ENCODE peak calls at places on chromosome 2, in nine cellular contexts. M, P, Q, B, T, R, X, N and D are unnamed samples.

GRCh38 chr2:69601179-69601612 is 42.3 kb downstream of the AAK1 start:
- DNase-seq in R (no peak), X (peak), P (no peak), B (peak), N (no peak), T (no peak), M (peak), Q (peak), D (peak)

GRCh38 chr2:18959952-18960717 is 370.8 kb upstream of the NT5C1B start:
- DNase-seq in R (no peak), N (no peak), M (peak), T (no peak), P (no peak), X (no peak), Q (peak), B (peak), D (peak)

GRCh38 chr2:11647834-11648600 is 22.0 kb downstream of the NTSR2 start:
- DNase-seq in B (peak), R (no peak), T (no peak), X (no peak), P (no peak), N (no peak), Q (no peak), M (peak), D (peak)

GRCh38 chr2:9808334-9809063 is 34.8 kb upstream of the TAF1B start:
- DNase-seq in N (no peak), R (no peak), X (no peak), Q (no peak), B (no peak), M (no peak), T (no peak), P (no peak), D (no peak)

GRCh38 chr2:54750040-54750439 is 26.6 kb downstream of the EML6 start:
- DNase-seq in M (peak), T (no peak), Q (no peak), P (no peak), R (no peak), X (no peak), N (no peak), B (peak), D (peak)

GRCh38 chr2:230054079-230054478 is 14.6 kb downstream of the SLC16A14 start:
- DNase-seq in Q (no peak), M (peak), T (no peak), P (no peak), B (peak), X (no peak), N (no peak), R (no peak), D (peak)

GRCh38 chr2:121093735-121094520 is 191.1 kb downstream of the TFCP2L1 start:
- DNase-seq in T (no peak), X (no peak), M (peak), Q (no peak), P (no peak), R (no peak), N (no peak), B (peak), D (peak)

GRCh38 chr2:57278451-57278850 is 768.2 kb upstream of the VRK2 start:
- DNase-seq in M (no peak), P (no peak), T (no peak), X (no peak), B (no peak), N (no peak), Q (no peak), R (no peak), D (no peak)

GRCh38 chr2:103005386-103005785 is 243.6 kb downstream of the TMEM182 start:
- DNase-seq in T (no peak), R (no peak), X (no peak), Q (no peak), M (no peak), B (no peak), P (no peak), N (no peak), D (no peak)

GRCh38 chr2:65402780-65403528 is 29.4 kb downstream of the SPRED2 start:
- DNase-seq in B (peak), T (no peak), P (no peak), Q (no peak), M (peak), X (no peak), N (no peak), R (no peak), D (peak)

GRCh38 chr2:10900216-10901109 is 11.3 kb upstream of the KCNF1 start:
- DNase-seq in N (no peak), R (no peak), T (no peak), Q (peak), B (no peak), X (no peak), P (no peak), M (peak), D (no peak)

DNA sequence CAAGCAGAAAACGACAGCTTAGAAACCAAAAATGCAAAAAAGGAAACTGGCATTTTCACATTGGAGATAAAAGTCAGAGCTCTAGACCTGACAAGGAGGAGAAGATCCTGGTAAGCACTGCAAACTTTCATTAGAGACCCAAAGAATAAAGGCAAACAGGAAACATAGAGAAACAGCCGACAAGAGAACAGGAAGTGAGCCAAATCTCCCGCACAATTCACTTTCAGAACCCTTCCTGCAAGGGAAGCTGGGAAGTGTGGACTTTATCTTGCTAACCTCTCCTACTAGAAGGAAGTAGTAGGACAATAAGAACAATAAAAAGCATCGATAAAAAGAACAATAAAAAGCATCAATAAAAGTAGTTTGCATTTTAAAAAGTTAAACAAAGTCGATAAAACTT is 417.8 kb upstream of the SPHKAP start:
- DNase-seq in R (no peak), B (no peak), P (no peak), X (no peak), N (no peak), Q (peak), M (no peak), T (no peak), D (no peak)
- H3K4me3 ChIP-seq in R (no peak), B (no peak), P (no peak), X (no peak), N (no peak), Q (no peak), M (no peak), T (no peak), D (no peak)

DNA sequence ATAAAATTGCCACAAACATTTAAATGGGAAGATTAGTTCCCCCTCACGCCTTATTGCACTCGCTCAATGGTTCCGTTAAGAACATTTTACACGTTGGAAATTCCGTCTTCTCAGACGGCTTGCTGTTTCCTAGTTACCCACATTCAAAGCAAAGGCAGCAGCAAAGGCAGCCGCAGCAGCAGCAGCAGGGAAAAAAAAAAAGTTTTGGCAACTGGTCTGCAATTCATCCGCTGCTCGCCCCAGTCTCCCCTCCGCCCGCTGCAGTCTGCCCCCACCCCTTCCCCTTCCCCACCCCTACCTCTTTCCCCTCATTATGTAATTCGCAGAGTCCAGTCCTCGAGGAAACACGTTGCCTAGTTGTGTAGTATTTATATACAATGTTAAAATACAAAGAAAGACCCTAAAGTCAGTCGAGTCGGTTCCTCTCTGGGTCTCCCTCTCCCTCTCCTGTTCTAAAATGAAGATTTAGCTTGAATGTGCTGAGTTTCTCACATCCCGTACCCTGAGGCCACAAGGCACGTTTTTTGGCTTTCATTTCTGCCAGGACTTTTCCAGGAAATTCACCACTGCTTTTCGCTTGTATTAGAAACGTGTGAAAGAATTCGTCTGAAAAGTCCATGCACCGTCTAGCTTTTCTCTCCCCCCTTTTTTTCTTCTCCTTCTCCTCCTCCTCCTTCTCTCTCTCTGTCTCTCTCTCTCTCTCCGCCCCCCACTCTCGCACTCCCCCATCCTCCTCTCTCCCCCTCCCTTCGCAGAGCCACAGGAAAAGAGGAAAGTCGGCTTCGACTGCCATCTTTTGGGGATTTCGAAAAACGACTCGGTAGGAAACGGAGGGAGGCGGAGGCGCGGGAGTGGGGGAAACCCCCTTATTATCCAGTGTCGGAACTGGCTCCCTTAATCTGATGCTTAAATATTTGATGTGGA is 140.0 kb downstream of the MEIS1 start:
- DNase-seq in P (peak), Q (peak), T (no peak), X (peak), R (peak), M (peak), N (peak), B (peak), D (peak)
- H3K4me3 ChIP-seq in P (peak), Q (peak), T (peak), X (peak), R (peak), M (peak), N (peak), B (peak), D (peak)

DNA sequence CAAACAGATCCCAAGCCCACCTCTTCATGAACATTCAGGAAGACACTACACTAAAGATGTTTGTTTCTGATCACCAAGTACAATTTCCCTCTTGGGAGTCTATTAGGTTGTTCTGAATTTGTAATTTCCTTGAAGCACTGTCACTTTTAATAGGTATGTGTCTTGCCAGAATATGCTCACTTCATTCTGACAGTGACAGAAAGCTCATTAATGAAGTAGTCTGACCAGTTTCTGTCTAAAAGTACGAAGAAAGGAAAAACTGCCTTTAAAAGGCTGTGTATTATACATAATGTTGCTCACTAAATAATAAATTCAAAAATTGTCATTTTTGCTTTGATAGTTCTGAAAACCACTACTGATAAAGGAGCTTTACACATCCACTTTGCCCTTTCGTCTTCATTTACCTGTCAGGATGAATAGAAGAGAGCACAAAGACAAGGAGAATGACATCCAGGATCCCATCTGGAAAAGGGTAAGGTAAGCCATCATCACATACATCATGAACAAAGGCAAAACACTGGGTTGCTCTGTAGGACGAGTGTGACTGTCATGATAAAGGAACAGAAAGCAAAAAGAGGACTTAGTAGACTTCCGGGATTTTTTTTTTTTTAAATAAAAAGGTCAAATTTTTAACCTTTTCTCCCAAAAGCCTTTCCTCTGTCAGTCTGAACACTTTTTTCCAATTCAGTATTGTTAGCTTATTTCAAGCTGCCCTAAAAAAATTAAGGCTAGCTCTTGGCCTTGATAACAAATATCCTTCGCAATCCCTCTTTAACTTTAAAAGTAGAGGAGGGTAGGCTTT is 103.4 kb downstream of the METTL8 start:
- DNase-seq in X (no peak), T (no peak), M (no peak), P (no peak), N (no peak), Q (no peak), B (no peak), R (no peak), D (no peak)
- H3K4me3 ChIP-seq in X (no peak), T (no peak), M (no peak), P (no peak), N (no peak), Q (no peak), B (no peak), R (no peak), D (no peak)

DNA sequence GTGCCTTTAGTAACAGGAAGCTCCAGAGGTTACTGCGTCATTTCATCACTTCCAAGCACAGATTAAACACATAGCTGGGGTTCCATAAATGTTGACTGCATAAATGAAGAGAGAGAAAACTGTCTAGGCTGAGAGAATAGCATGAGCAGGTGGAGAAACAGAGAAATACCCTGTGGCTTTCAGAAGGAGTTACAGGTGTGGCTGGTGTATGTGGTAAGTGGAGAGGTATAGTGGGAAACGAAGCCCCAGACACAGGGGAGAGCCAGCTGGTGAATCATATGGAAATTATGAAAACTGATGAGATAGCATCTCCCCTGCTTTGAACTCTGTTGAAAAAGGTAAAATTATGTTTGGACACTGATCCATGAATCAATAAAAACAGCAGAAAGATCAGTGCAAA is 807.4 kb upstream of the POU3F3 start:
- DNase-seq in M (no peak), Q (no peak), R (no peak), T (no peak), N (no peak), B (no peak), P (no peak), X (no peak), D (no peak)
- H3K4me3 ChIP-seq in M (no peak), Q (no peak), R (no peak), T (no peak), N (no peak), B (no peak), P (no peak), X (no peak), D (no peak)

DNA sequence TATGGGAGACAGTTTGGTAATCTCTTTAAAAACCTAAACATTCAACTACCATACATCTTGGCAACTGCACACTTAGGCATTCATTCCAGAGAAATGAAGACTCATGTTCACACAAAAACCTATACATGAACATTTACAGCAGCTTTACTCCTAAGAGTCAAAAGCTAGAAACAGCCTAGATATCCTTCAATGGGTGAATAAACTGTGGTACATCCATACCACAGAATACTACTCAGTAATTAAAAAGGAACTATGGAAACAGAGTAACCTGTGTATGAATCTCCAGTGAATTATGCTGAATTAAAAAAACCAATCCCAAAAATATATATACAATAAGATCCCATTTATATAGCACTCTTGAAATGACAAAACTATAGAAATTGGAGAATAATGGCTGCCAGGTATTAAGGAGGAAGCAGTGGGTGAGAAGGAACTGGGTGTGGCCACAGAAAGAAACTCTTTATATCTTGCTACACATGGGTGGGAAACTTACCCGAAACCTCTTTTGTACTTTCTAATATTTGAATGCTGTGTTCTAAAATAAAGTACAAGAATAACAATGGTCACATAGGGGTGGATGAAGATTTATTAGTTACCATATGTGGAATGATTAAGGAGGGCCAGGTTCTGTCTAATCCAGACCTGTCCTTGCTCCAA is 13.7 kb downstream of the SESTD1 start:
- DNase-seq in T (no peak), P (no peak), X (no peak), Q (no peak), R (no peak), M (no peak), N (no peak), B (no peak), D (no peak)
- H3K4me3 ChIP-seq in T (no peak), P (no peak), X (no peak), Q (no peak), R (no peak), M (no peak), N (no peak), B (no peak), D (no peak)